ENCODE peak calls at places on chromosomes 4 and X, in nine cellular contexts. N is transverse colon, O is HL-60, Z is sigmoid colon, H is endothelial cell of umbilical vein, K is spleen, S is suprapubic skin, B is HepG2, T is upper lobe of left lung. R is an unnamed sample.

GRCh38 chr4:139666735-139667266 is 1.2 kb downstream of the MGST2 start:
- DNase-seq in N (peak; percentile 70), O (no peak), Z (peak; percentile 74), H (peak; percentile 84), K (no peak), S (no peak), B (peak; percentile 47), T (peak; percentile 83), R (no peak)

GRCh38 chr4:150216725-150217124 is 138.5 kb downstream of the DCLK2 start:
- DNase-seq in N (no peak), O (no peak), Z (no peak), H (no peak), K (no peak), S (no peak), B (no peak), T (no peak), R (no peak)

GRCh38 chr4:18042012-18042411 is 20.5 kb upstream of the LCORL start:
- DNase-seq in N (no peak), O (no peak), Z (no peak), H (no peak), K (no peak), S (no peak), B (no peak), T (no peak), R (no peak)

GRCh38 chr4:80610845-80611244 is 275.3 kb downstream of the CFAP299 start:
- DNase-seq in N (no peak), O (no peak), Z (no peak), H (no peak), K (no peak), S (no peak), B (no peak), T (no peak), R (no peak)

GRCh38 chr4:109648266-109648996 is 54.8 kb downstream of the CASP6 start:
- DNase-seq in N (no peak), O (no peak), Z (no peak), H (peak; percentile 93), K (no peak), S (no peak), B (no peak), T (no peak), R (no peak)

GRCh38 chr4:68797048-68797447 is 18.7 kb upstream of the UGT2B10 start:
- DNase-seq in N (no peak), O (no peak), Z (no peak), H (no peak), K (no peak), S (no peak), B (no peak), T (no peak), R (no peak)

GRCh38 chr4:8202108-8202507 is 3.0 kb downstream of the SH3TC1 start:
- DNase-seq in N (no peak), O (no peak), Z (no peak), H (no peak), K (no peak), S (no peak), B (no peak), T (no peak), R (no peak)

GRCh38 chrX:27350476-27350875 is 112.7 kb downstream of the PPP4R3C start:
- DNase-seq in N (no peak), O (no peak), Z (no peak), H (peak; percentile 89), K (no peak), S (no peak), B (no peak), T (no peak), R (no peak)

GRCh38 chr4:89755210-89755609 is 81.8 kb downstream of the SNCA start:
- DNase-seq in N (no peak), O (no peak), Z (no peak), H (peak; percentile 36), K (no peak), S (no peak), B (no peak), T (no peak), R (no peak)

GRCh38 chr4:89752932-89753598 is 83.9 kb downstream of the SNCA start:
- DNase-seq in N (no peak), O (no peak), Z (peak; percentile 69), H (peak; percentile 91), K (no peak), S (no peak), B (no peak), T (no peak), R (no peak)

GRCh38 chr4:89754531-89754930 is 82.4 kb downstream of the SNCA start:
- DNase-seq in N (no peak), O (no peak), Z (no peak), H (no peak), K (no peak), S (no peak), B (no peak), T (no peak), R (no peak)

GRCh38 chr4:89753601-89754066 is 83.3 kb downstream of the SNCA start:
- DNase-seq in N (no peak), O (no peak), Z (no peak), H (peak; percentile 96), K (no peak), S (no peak), B (peak; percentile 30), T (no peak), R (no peak)

GRCh38 chr4:89757154-89757723 is 79.7 kb downstream of the SNCA start:
- DNase-seq in N (no peak), O (no peak), Z (no peak), H (no peak), K (no peak), S (no peak), B (no peak), T (no peak), R (no peak)
- TF ChIP-seq POLR2AphosphoS5 in N (no peak), O (no peak), Z (no peak), H (no peak), K (no peak), S (no peak), B (no peak), T (no peak), R (no peak)

GRCh38 chrX:108219949-108220601 is 128.5 kb downstream of the ATG4A start:
- DNase-seq in N (no peak), O (no peak), Z (no peak), H (no peak), K (no peak), S (no peak), B (no peak), T (no peak), R (no peak)

GRCh38 chrX:108216405-108216804 is 124.8 kb downstream of the ATG4A start:
- DNase-seq in N (no peak), O (no peak), Z (no peak), H (no peak), K (no peak), S (no peak), B (no peak), T (no peak), R (no peak)

GRCh38 chrX:108217877-108218276 is 126.3 kb downstream of the ATG4A start:
- DNase-seq in N (no peak), O (no peak), Z (no peak), H (no peak), K (no peak), S (no peak), B (no peak), T (no peak), R (no peak)

GRCh38 chrX:108221481-108221880 is 129.9 kb downstream of the ATG4A start:
- DNase-seq in N (no peak), O (no peak), Z (no peak), H (no peak), K (no peak), S (no peak), B (no peak), T (no peak), R (no peak)

DNA sequence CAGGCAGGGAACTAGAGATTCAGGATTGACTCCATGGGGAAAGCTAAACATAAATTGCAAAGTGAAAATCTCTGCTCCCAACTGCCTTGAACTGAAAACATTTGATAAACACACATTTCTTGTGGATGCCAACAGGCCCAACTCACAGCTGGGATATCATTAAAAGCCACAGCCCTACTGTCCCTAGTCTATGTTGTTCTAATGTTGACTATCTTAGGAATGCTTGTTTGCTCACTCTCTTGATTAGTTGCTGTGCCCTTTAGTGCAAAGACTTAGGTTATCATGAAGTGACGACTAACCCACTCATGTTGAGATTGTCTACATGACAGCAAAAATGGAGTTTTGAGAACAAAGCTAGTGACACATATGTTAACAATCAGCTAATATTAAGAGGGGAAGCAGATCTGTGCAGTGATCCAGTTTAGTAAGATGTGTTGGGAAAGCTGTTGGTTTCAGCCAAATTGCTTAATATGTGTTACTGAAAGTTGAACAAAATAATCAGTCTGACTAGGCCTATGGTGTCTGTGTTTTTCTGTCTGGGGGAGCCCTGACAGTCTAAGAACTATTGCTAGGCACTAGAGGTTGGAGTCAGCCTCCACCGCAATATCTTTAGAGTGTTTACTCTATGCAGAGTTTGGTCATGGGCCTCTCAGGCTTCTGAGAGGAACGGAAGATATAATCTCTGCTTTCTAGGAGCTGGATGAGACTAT is 125.4 kb downstream of the ATG4A start:
- DNase-seq in N (no peak), O (no peak), Z (no peak), H (no peak), K (no peak), S (no peak), B (no peak), T (no peak), R (no peak)
- TF ChIP-seq POLR2AphosphoS5 in N (no peak), O (no peak), Z (no peak), H (no peak), K (no peak), S (no peak), B (no peak), T (no peak), R (no peak)

GRCh38 chr4:40327340-40327739 is 7.8 kb upstream of the CHRNA9 start:
- DNase-seq in N (no peak), O (peak; percentile 93), Z (no peak), H (no peak), K (no peak), S (no peak), B (no peak), T (peak; percentile 62), R (no peak)
- TF ChIP-seq POLR2AphosphoS5 in N (no peak), O (peak; percentile 78), Z (no peak), H (no peak), K (no peak), S (no peak), B (no peak), T (no peak), R (no peak)

GRCh38 chr4:1613099-1613495 is 71.0 kb downstream of the FAM53A start:
- DNase-seq in N (no peak), O (no peak), Z (no peak), H (no peak), K (no peak), S (no peak), B (no peak), T (no peak), R (no peak)

GRCh38 chr4:1614502-1614853 is 69.6 kb downstream of the FAM53A start:
- DNase-seq in N (no peak), O (no peak), Z (no peak), H (no peak), K (no peak), S (no peak), B (no peak), T (no peak), R (no peak)

GRCh38 chr4:1612278-1613098 is 71.6 kb downstream of the FAM53A start:
- DNase-seq in N (no peak), O (no peak), Z (no peak), H (no peak), K (peak; percentile 69), S (no peak), B (no peak), T (peak; percentile 51), R (no peak)

GRCh38 chr4:1614854-1615595 is 69.1 kb downstream of the FAM53A start:
- DNase-seq in N (peak; percentile 17), O (no peak), Z (no peak), H (no peak), K (peak; percentile 61), S (no peak), B (no peak), T (no peak), R (no peak)

DNA sequence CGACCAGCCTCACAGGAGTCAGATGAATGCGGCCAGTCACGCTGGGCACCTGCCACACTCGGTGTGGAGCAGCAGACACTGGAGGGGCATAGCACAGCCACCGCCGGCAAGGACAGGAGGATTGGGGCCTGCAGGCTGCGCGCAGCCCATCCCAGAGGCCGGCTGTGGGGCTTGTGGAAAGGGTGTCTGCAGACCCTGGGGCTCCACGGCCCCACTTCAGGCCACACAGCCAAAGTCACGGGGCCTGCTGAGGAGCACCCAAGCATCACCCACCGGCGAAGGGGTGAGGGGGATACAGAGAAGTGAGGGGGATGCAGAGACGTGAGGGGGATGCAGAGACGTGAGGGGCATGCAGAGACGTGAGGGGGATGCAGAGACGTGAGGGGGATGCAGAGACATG is 70.1 kb downstream of the FAM53A start:
- DNase-seq in N (no peak), O (no peak), Z (no peak), H (no peak), K (peak; percentile 63), S (no peak), B (no peak), T (no peak), R (no peak)
- TF ChIP-seq POLR2AphosphoS5 in N (no peak), O (no peak), Z (no peak), H (no peak), K (no peak), S (no peak), B (no peak), T (no peak), R (no peak)

R was measured in GM12892.